ENCODE peak calls at places on chromosomes 4 and X, in five cellular contexts. V, O, X, F and U are unnamed samples.
A peak's percentile ranks its signal among the peaks of the same experiment; 100 is the strongest.

GRCh38 chrX:34509394-34509793 is 147.7 kb downstream of the TMEM47 start:
- DNase-seq in V (no peak), X (no peak), O (no peak), F (no peak), U (no peak)

GRCh38 chr4:4387531-4388311 is 819 bp downstream of the NSG1 start:
- DNase-seq in O (no peak), X (no peak), F (no peak), V (peak; percentile 76), U (no peak)

GRCh38 chr4:98939892-98940298 is 11.0 kb upstream of the EIF4E start:
- DNase-seq in O (peak; percentile 75), V (peak; percentile 42), X (peak; percentile 34), F (peak; percentile 35), U (no peak)

GRCh38 chrX:153649178-153649914 is 2.3 kb downstream of the DUSP9 start:
- DNase-seq in O (no peak), V (peak; percentile 84), X (peak; percentile 54), F (peak; percentile 70), U (no peak)

GRCh38 chr4:65661469-65661868 is 8.8 kb downstream of the EPHA5 start:
- DNase-seq in F (no peak), X (no peak), V (no peak), O (no peak), U (no peak)

GRCh38 chr4:180281726-180282125 is 1961.5 kb upstream of the TENM3 start:
- DNase-seq in F (no peak), X (no peak), V (no peak), O (no peak), U (no peak)

GRCh38 chrX:130084651-130085237 is 25.6 kb downstream of the ELF4 start:
- DNase-seq in V (no peak), F (no peak), O (no peak), X (no peak), U (no peak)

GRCh38 chr4:94759767-94760211 is 2.0 kb downstream of the BMPR1B start:
- DNase-seq in V (no peak), O (no peak), X (no peak), F (no peak), U (no peak)

GRCh38 chrX:45851434-45851991 is 650.8 kb upstream of the DIPK2B start:
- DNase-seq in X (no peak), F (no peak), O (peak; percentile 49), V (peak; percentile 15), U (peak; percentile 80)

GRCh38 chr4:176896211-176896610 is 103.5 kb upstream of the VEGFC start:
- DNase-seq in F (no peak), X (no peak), O (no peak), V (no peak), U (no peak)

GRCh38 chr4:54187148-54187547 is 41.9 kb upstream of the PDGFRA start:
- DNase-seq in O (no peak), X (no peak), F (no peak), V (no peak), U (no peak)

GRCh38 chrX:96619588-96619987 is 65.1 kb upstream of the DIAPH2 start:
- DNase-seq in F (no peak), V (no peak), X (no peak), O (no peak), U (no peak)

GRCh38 chrX:20547649-20548051 is 280.9 kb upstream of the RPS6KA3 start:
- DNase-seq in X (no peak), O (no peak), V (no peak), F (peak; percentile 48), U (no peak)

GRCh38 chr4:164933244-164933643 is 44.2 kb downstream of the TRIM61 start:
- DNase-seq in O (no peak), F (no peak), X (no peak), V (no peak), U (no peak)

GRCh38 chr4:164926301-164926700 is 49.3 kb downstream of the APELA start:
- DNase-seq in V (no peak), F (no peak), O (no peak), X (no peak), U (no peak)

GRCh38 chr4:164931551-164932324 is 45.7 kb downstream of the TRIM61 start:
- DNase-seq in O (no peak), F (no peak), V (no peak), X (no peak), U (no peak)

GRCh38 chr4:164935363-164935762 is 42.1 kb downstream of the TRIM61 start:
- DNase-seq in X (no peak), F (peak; percentile 25), O (peak; percentile 27), V (peak; percentile 17), U (no peak)

DNA sequence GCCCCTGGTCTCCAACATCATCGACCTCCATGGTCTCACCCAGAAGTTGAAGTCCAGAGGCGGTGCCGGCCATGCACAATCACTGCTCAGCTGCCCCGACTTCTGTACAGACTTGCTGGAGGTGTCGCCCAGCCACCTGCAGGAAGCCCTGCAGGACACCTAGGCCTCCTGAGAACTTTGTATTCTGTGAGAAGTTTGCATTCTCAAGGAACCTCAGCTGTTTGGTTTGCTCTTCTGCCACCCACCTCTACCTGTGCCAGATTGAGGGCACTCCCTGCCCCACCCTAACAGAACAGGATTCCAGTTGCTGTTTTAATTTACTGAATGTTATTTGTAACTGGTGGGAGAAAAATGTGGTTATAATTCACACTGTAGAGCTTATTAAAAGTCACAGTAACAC is 46.8 kb downstream of the TRIM61 start:
- DNase-seq in O (no peak), F (no peak), V (no peak), X (no peak), U (no peak)
- TF ChIP-seq YY1 in O (no peak), F (no peak), V (no peak), X (no peak), U (no peak)

GRCh38 chrX:136183917-136184316 is 36.6 kb downstream of the FHL1 start:
- DNase-seq in O (no peak), V (no peak), X (no peak), F (no peak), U (no peak)
- TF ChIP-seq YY1 in O (no peak), V (no peak), X (no peak), F (no peak), U (no peak)

GRCh38 chr4:145623831-145624230 is 4.6 kb downstream of the MMAA start:
- DNase-seq in F (no peak), V (no peak), O (no peak), X (no peak), U (no peak)
- TF ChIP-seq YY1 in F (no peak), V (no peak), O (no peak), X (no peak), U (no peak)

GRCh38 chr4:157616741-157617472 is 396.4 kb downstream of the GRIA2 start:
- DNase-seq in F (no peak), V (no peak), X (no peak), O (no peak), U (no peak)
- TF ChIP-seq YY1 in F (no peak), V (no peak), X (no peak), O (no peak), U (no peak)

GRCh38 chr4:37653601-37654000 is 32.6 kb downstream of the RELL1 start:
- DNase-seq in X (no peak), F (no peak), V (no peak), O (no peak), U (no peak)
- TF ChIP-seq YY1 in X (no peak), F (no peak), V (no peak), O (no peak), U (no peak)

GRCh38 chr4:122517345-122517744 is 60.8 kb upstream of the IL2 start:
- DNase-seq in V (no peak), F (no peak), X (no peak), O (no peak), U (no peak)
- TF ChIP-seq YY1 in V (no peak), F (no peak), X (no peak), O (no peak), U (no peak)

GRCh38 chrX:117751155-117751554 is 365.5 kb downstream of the KLHL13 start:
- DNase-seq in V (no peak), X (no peak), O (no peak), F (no peak), U (no peak)
- TF ChIP-seq YY1 in V (no peak), X (no peak), O (no peak), F (no peak), U (no peak)

GRCh38 chrX:38768079-38768478 is 33.2 kb upstream of the MID1IP1 start:
- DNase-seq in O (no peak), F (no peak), V (peak; percentile 19), X (no peak), U (no peak)
- TF ChIP-seq YY1 in O (no peak), F (no peak), V (no peak), X (no peak), U (no peak)

DNA sequence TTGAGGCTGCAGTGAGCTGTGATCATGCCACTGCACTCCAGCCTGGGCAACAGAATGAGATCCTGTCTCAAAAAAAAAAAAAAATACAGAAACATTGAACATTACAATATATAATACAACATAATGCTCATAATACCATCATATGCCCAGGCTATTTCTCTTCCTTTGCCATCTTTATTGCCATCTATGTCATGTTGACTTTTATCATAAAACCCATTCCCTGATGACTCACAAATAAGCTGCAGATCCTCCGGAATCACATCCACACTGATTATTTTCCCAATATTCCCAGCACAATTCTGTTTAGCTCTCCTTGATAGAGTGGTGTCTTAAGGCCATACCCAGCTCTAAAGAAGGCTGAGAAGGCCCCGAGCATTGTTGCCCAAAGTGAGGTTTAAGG is 9.2 kb upstream of the FBXW7 start:
- DNase-seq in V (no peak), O (no peak), X (no peak), F (no peak), U (no peak)
- TF ChIP-seq YY1 in V (no peak), O (no peak), X (no peak), F (no peak), U (no peak)